ENCODE peak calls at places on chromosomes 13 and 19, in ten cellular contexts. V is nephron progenitor cell; W is cardiac muscle cell; R is NCI-H2107; H is NCI-H446 treated with DMSO at 0.1 percent for 48 hours; M is CD4-positive, alpha-beta T cell; G is HTR-8/SVneo; Z is left ventricle myocardium inferior; F is thyroid gland; I is effector CD4-positive, alpha-beta T cell. C is an unnamed sample.

GRCh38 chr19:17475541-17476115 is 5.3 kb downstream of the SLC27A1 start:
- DNase-seq in V (no peak), W (peak; percentile 59), R (no peak), H (no peak), M (no peak), G (no peak), Z (peak; percentile 67), F (peak; percentile 48), I (no peak), C (no peak)

GRCh38 chr19:1811942-1812425 is at the start of gene ATP8B3:
- DNase-seq in V (no peak), W (no peak), R (no peak), H (no peak), M (no peak), G (no peak), Z (no peak), F (peak; percentile 14), I (peak; percentile 69), C (no peak)

GRCh38 chr19:14122924-14123323 is 5.4 kb upstream of the PRKACA start:
- DNase-seq in V (no peak), W (no peak), R (no peak), H (no peak), M (no peak), G (no peak), Z (no peak), F (no peak), I (no peak), C (no peak)

GRCh38 chr19:39765091-39766076 is 13.3 kb upstream of the LEUTX start:
- DNase-seq in V (peak; percentile 72), W (peak; percentile 72), R (no peak), H (no peak), M (peak; percentile 21), G (peak; percentile 34), Z (no peak), F (peak; percentile 41), I (peak; percentile 27), C (no peak)

GRCh38 chr13:31191748-31192147 is 8.0 kb upstream of the B3GLCT start:
- DNase-seq in V (no peak), W (no peak), R (no peak), H (no peak), M (no peak), G (no peak), Z (no peak), F (no peak), I (no peak), C (no peak)

GRCh38 chr19:51417107-51417806 is at the start of gene SIGLEC10:
- DNase-seq in V (no peak), W (no peak), R (no peak), H (no peak), M (no peak), G (no peak), Z (peak; percentile 44), F (no peak), I (no peak), C (no peak)

GRCh38 chr19:33799507-33799906 is 2.8 kb downstream of the KCTD15 start:
- DNase-seq in V (no peak), W (no peak), R (no peak), H (no peak), M (no peak), G (no peak), Z (no peak), F (no peak), I (no peak), C (no peak)

GRCh38 chr13:110811008-110811720 is 97.7 kb downstream of the ING1 start:
- DNase-seq in V (no peak), W (no peak), R (no peak), H (no peak), M (no peak), G (no peak), Z (no peak), F (no peak), I (no peak), C (no peak)

GRCh38 chr19:38303517-38304351 is at the start of gene C19orf33:
- DNase-seq in V (no peak), W (no peak), R (no peak), H (no peak), M (no peak), G (no peak), Z (peak; percentile 32), F (peak; percentile 74), I (no peak), C (no peak)

GRCh38 chr13:100235311-100235901 is 146.5 kb downstream of the PCCA start:
- DNase-seq in V (peak; percentile 24), W (peak; percentile 44), R (peak; percentile 10), H (peak; percentile 36), M (no peak), G (peak; percentile 12), Z (no peak), F (no peak), I (no peak), C (no peak)

GRCh38 chr19:28289294-28290063 is 923.5 kb downstream of the UQCRFS1 start:
- DNase-seq in V (no peak), W (no peak), R (no peak), H (no peak), M (no peak), G (no peak), Z (no peak), F (no peak), I (no peak), C (no peak)

GRCh38 chr19:10706990-10707389 is 5.8 kb downstream of the QTRT1 start:
- DNase-seq in V (no peak), W (no peak), R (no peak), H (no peak), M (no peak), G (no peak), Z (no peak), F (peak; percentile 48), I (no peak), C (no peak)

GRCh38 chr19:6536138-6536671 is 5.4 kb downstream of the TNFSF9 start:
- DNase-seq in V (peak; percentile 44), W (peak; percentile 32), R (no peak), H (peak; percentile 21), M (peak; percentile 73), G (peak; percentile 65), Z (no peak), F (no peak), I (peak; percentile 45), C (no peak)

GRCh38 chr19:38644719-38645118 is 2.7 kb upstream of the ACTN4 start:
- DNase-seq in V (no peak), W (no peak), R (no peak), H (no peak), M (no peak), G (no peak), Z (no peak), F (no peak), I (no peak), C (no peak)

GRCh38 chr13:72839831-72840426 is 58.0 kb downstream of the PIBF1 start:
- DNase-seq in V (peak; percentile 33), W (peak; percentile 44), R (peak; percentile 2), H (no peak), M (peak; percentile 20), G (peak; percentile 30), Z (peak; percentile 17), F (peak; percentile 65), I (no peak), C (no peak)

GRCh38 chr19:38392707-38393308 is 4.3 kb downstream of the SPRED3 start:
- DNase-seq in V (no peak), W (no peak), R (no peak), H (no peak), M (no peak), G (no peak), Z (no peak), F (no peak), I (no peak), C (no peak)